ENCODE peak calls at places on chromosome 9, in five cellular contexts. F is ascending aorta, E is H7, D is Calu3, C is psoas muscle. M is an unnamed sample.
A peak's percentile ranks its signal among the peaks of the same experiment; 100 is the strongest.

GRCh38 chr9:5043381-5043780 is 58.3 kb downstream of the JAK2 start:
- DNase-seq in F (no peak), E (no peak), D (no peak), C (no peak), M (no peak)

GRCh38 chr9:100108572-100108971 is 9.5 kb downstream of the INVS start:
- DNase-seq in F (no peak), E (no peak), D (no peak), C (no peak), M (no peak)

GRCh38 chr9:98709968-98710965 is 1.5 kb upstream of the GABBR2 start:
- DNase-seq in F (no peak), E (no peak), D (peak; percentile 10), C (no peak), M (peak; percentile 81)

GRCh38 chr9:129177443-129177790 is 644 bp downstream of the IER5L start:
- DNase-seq in F (no peak), E (peak; percentile 81), D (no peak), C (no peak), M (no peak)

GRCh38 chr9:126474201-126474765 is 139.4 kb upstream of the LMX1B start:
- DNase-seq in F (no peak), E (no peak), D (no peak), C (no peak), M (no peak)

GRCh38 chr9:137740311-137740710 is 121.5 kb downstream of the EHMT1 start:
- DNase-seq in F (no peak), E (peak; percentile 68), D (no peak), C (peak; percentile 65), M (peak; percentile 55)

GRCh38 chr9:124389146-124389939 is 25.9 kb downstream of the PSMB7 start:
- DNase-seq in F (no peak), E (no peak), D (no peak), C (no peak), M (no peak)

GRCh38 chr9:117411547-117411946 is 3.3 kb downstream of the ASTN2 start:
- DNase-seq in F (peak; percentile 64), E (peak; percentile 83), D (peak; percentile 8), C (no peak), M (peak; percentile 91)

GRCh38 chr9:99011161-99011709 is 67.5 kb downstream of the COL15A1 start:
- DNase-seq in F (no peak), E (no peak), D (no peak), C (no peak), M (no peak)

GRCh38 chr9:71552480-71552879 is 215.8 kb downstream of the CEMIP2 start:
- DNase-seq in F (no peak), E (peak; percentile 49), D (peak; percentile 9), C (no peak), M (peak; percentile 86)

GRCh38 chr9:128393971-128394370 is 22.8 kb downstream of the URM1 start:
- DNase-seq in F (no peak), E (peak; percentile 73), D (no peak), C (no peak), M (peak; percentile 52)

GRCh38 chr9:98787766-98788335 is 8.5 kb downstream of the ANKS6 start:
- DNase-seq in F (peak; percentile 33), E (no peak), D (no peak), C (no peak), M (no peak)

GRCh38 chr9:18699749-18700148 is 225.8 kb downstream of the ADAMTSL1 start:
- DNase-seq in F (no peak), E (no peak), D (no peak), C (no peak), M (no peak)

GRCh38 chr9:89410709-89411111 is 87.2 kb downstream of the SEMA4D start:
- DNase-seq in F (no peak), E (peak; percentile 81), D (no peak), C (peak; percentile 23), M (no peak)

GRCh38 chr9:134491436-134491835 is 150.2 kb upstream of the COL5A1 start:
- DNase-seq in F (peak; percentile 56), E (peak; percentile 26), D (no peak), C (no peak), M (no peak)

GRCh38 chr9:134259708-134260107 is 66.5 kb upstream of the RXRA start:
- DNase-seq in F (no peak), E (no peak), D (no peak), C (no peak), M (no peak)

GRCh38 chr9:124784503-124784902 is 7.6 kb downstream of the OLFML2A start:
- DNase-seq in F (peak; percentile 48), E (peak; percentile 16), D (no peak), C (no peak), M (no peak)

GRCh38 chr9:130186839-130187522 is 14.8 kb downstream of the NCS1 start:
- DNase-seq in F (peak; percentile 85), E (peak; percentile 92), D (peak; percentile 73), C (no peak), M (peak; percentile 95)